ENCODE peak calls at places on chromosomes 4 and X, in ten cellular contexts. H is GM13976; T is tibial artery; S is lower lobe of right lung; I is CD4-positive, alpha-beta T cell; B is bronchial epithelial cell; J is fibroblast of pulmonary artery; P is nephron progenitor cell; E is fibroblast of mammary gland; Q is cardiac fibroblast. M is an unnamed sample.

GRCh38 chr4:109754093-109754857 is 24.4 kb upstream of the PLA2G12A start:
- DNase-seq in H (no peak), T (no peak), S (no peak), I (no peak), B (no peak), J (no peak), P (no peak), E (no peak), Q (no peak), M (no peak)

GRCh38 chr4:39469429-39470077 is 10.7 kb downstream of the LIAS start:
- DNase-seq in H (peak; percentile 62), T (peak; percentile 71), S (no peak), I (no peak), B (peak; percentile 72), J (peak; percentile 91), P (peak; percentile 41), E (peak; percentile 86), Q (peak; percentile 88), M (no peak)

GRCh38 chr4:48557478-48557877 is 67.4 kb downstream of the ZAR1 start:
- DNase-seq in H (no peak), T (no peak), S (no peak), I (no peak), B (peak; percentile 7), J (peak; percentile 13), P (no peak), E (peak; percentile 7), Q (peak; percentile 5), M (no peak)

GRCh38 chr4:5009796-5010195 is 9.5 kb downstream of the CYTL1 start:
- DNase-seq in H (no peak), T (no peak), S (no peak), I (no peak), B (no peak), J (no peak), P (no peak), E (no peak), Q (no peak), M (no peak)

GRCh38 chrX:133364201-133364600 is 51.1 kb downstream of the GPC4 start:
- DNase-seq in H (no peak), T (no peak), S (no peak), I (no peak), B (no peak), J (peak; percentile 22), P (no peak), E (no peak), Q (peak; percentile 1), M (no peak)

GRCh38 chr4:174674305-174674840 is 152.1 kb upstream of the HPGD start:
- DNase-seq in H (no peak), T (no peak), S (no peak), I (no peak), B (no peak), J (peak; percentile 53), P (no peak), E (no peak), Q (no peak), M (no peak)

GRCh38 chr4:78734451-78735003 is 41.6 kb upstream of the BMP2K start:
- DNase-seq in H (no peak), T (no peak), S (no peak), I (no peak), B (no peak), J (no peak), P (no peak), E (no peak), Q (no peak), M (no peak)

GRCh38 chrX:2784026-2784425 is 32.2 kb downstream of the XG start:
- DNase-seq in H (no peak), T (no peak), S (no peak), I (no peak), B (no peak), J (peak; percentile 34), P (no peak), E (peak; percentile 46), Q (peak; percentile 26), M (no peak)

GRCh38 chr4:121785479-121785878 is 15.6 kb upstream of the EXOSC9 start:
- DNase-seq in H (no peak), T (no peak), S (no peak), I (no peak), B (no peak), J (peak; percentile 67), P (no peak), E (peak; percentile 51), Q (peak; percentile 68), M (no peak)

GRCh38 chrX:74382613-74383012 is 38.7 kb upstream of the SLC16A2 start:
- DNase-seq in H (peak; percentile 54), T (peak; percentile 74), S (peak; percentile 63), I (peak; percentile 40), B (peak; percentile 60), J (peak; percentile 63), P (peak; percentile 63), E (peak; percentile 76), Q (peak; percentile 64), M (no peak)

GRCh38 chr4:16139066-16139945 is 55.5 kb upstream of the PROM1 start:
- DNase-seq in H (no peak), T (no peak), S (no peak), I (no peak), B (no peak), J (no peak), P (no peak), E (no peak), Q (no peak), M (no peak)

GRCh38 chrX:13747836-13748235 is 13.3 kb downstream of the OFD1 start:
- DNase-seq in H (no peak), T (no peak), S (no peak), I (no peak), B (peak; percentile 64), J (peak; percentile 83), P (no peak), E (peak; percentile 81), Q (peak; percentile 78), M (no peak)

GRCh38 chr4:680931-681645 is 6.7 kb downstream of the MYL5 start:
- DNase-seq in H (peak; percentile 87), T (no peak), S (peak; percentile 81), I (peak; percentile 44), B (no peak), J (peak; percentile 35), P (peak; percentile 78), E (peak; percentile 37), Q (no peak), M (no peak)

GRCh38 chrX:96692911-96693310 is 8.3 kb downstream of the DIAPH2 start:
- DNase-seq in H (no peak), T (no peak), S (no peak), I (no peak), B (no peak), J (no peak), P (no peak), E (peak; percentile 44), Q (peak; percentile 16), M (no peak)

DNA sequence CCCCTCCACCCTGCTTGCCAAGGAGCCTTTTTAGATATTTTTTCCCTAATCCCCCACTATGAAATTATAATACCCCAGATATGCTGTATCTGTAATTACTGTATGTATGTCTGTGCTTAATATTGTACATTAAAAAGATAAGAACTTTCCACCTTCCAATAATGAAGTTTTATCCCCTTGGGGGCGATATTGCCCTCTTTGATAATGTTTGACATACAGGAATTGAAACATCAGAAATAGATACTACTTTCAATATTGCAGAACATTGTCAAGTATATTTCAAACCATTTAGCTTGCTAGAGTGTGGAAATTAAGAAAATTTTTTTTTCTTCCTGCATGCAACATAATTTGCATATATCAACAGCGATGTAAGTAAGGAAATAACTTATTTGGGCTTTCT is 58.9 kb downstream of the NAF1 start:
- DNase-seq in H (peak; percentile 20), T (no peak), S (no peak), I (no peak), B (peak; percentile 33), J (peak; percentile 51), P (no peak), E (peak; percentile 47), Q (peak; percentile 37), M (no peak)
- TF ChIP-seq CTCF in H (no peak), T (peak; percentile 13), S (peak; percentile 17), I (no peak), B (no peak), J (peak; percentile 27), P (no peak), E (peak; percentile 38), Q (no peak), M (no peak)

DNA sequence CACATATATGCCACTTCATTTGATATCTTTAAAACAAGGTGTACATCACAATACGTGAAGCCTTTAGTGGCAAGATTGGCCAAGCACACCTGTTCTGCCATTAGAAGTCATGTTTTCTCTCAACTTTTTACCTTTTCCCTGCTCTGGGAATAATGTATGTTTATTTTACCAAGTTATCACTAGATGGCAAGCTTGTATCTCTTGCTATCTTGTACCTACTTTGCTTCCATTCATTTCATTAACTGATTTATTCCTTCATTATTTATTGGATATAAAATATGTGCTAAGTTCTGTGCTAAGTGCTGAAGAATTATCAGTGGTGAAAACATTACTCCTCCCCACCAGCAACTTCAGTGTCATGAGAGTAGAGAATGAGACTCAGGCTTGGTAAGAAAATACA is 245.5 kb downstream of the ANK2 start:
- DNase-seq in H (no peak), T (no peak), S (no peak), I (no peak), B (no peak), J (peak; percentile 29), P (no peak), E (peak; percentile 23), Q (no peak), M (no peak)
- TF ChIP-seq CTCF in H (no peak), T (no peak), S (no peak), I (no peak), B (peak; percentile 2), J (peak; percentile 13), P (no peak), E (peak; percentile 31), Q (no peak), M (no peak)

GRCh38 chrX:8743126-8743732 is 11.3 kb upstream of the ANOS1 start:
- DNase-seq in H (peak; percentile 52), T (no peak), S (peak; percentile 62), I (peak; percentile 54), B (no peak), J (peak; percentile 48), P (peak; percentile 79), E (peak; percentile 43), Q (peak; percentile 33), M (no peak)

GRCh38 chrX:8749697-8750096 is 17.8 kb upstream of the ANOS1 start:
- DNase-seq in H (no peak), T (no peak), S (no peak), I (no peak), B (no peak), J (no peak), P (no peak), E (no peak), Q (no peak), M (no peak)

GRCh38 chrX:8748855-8749254 is 16.9 kb upstream of the ANOS1 start:
- DNase-seq in H (peak; percentile 31), T (no peak), S (no peak), I (no peak), B (peak; percentile 36), J (peak; percentile 52), P (peak; percentile 32), E (peak; percentile 56), Q (peak; percentile 34), M (no peak)
- TF ChIP-seq CTCF in H (no peak), T (peak; percentile 28), S (peak; percentile 44), I (peak; percentile 33), B (peak; percentile 60), J (peak; percentile 60), P (peak; percentile 71), E (peak; percentile 71), Q (peak; percentile 51), M (peak; percentile 13)

DNA sequence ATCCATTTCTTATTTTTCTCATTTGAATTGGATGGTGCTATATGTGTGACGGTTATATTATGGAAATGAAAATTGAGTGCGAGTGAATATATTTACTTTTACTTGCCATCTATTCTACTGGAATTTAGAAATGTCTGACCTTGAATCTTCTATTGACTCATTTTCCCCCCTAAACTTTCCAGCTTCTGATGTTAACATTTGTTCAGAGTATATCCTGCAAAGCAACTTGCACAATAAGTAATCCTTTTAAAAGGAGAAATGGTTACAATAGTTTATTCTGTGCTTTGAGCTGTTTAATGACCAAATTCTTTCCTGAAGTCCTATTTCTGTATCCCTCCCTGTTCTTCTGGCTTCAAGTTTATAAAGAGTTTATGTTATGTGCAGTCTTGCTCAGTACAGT is 116.7 kb downstream of the ARHGAP10 start:
- DNase-seq in H (no peak), T (no peak), S (no peak), I (no peak), B (no peak), J (no peak), P (no peak), E (no peak), Q (no peak), M (no peak)
- TF ChIP-seq CTCF in H (no peak), T (no peak), S (no peak), I (no peak), B (no peak), J (no peak), P (no peak), E (no peak), Q (no peak), M (no peak)

M was measured in coronary artery.